ENCODE peak calls at places on chromosomes 12 and 14, in ten cellular contexts. N is upper lobe of right lung; J is GM23248; S is CD8-positive, alpha-beta T cell; K is left ventricle myocardium inferior; E is foreskin keratinocyte; X is A549; P is Peyer's patch; T is right atrium auricular region; W is lower lobe of right lung. U is an unnamed sample.
A peak's percentile ranks its signal among the peaks of the same experiment; 100 is the strongest.

GRCh38 chr12:13228579-13228978 is 32.1 kb downstream of the EMP1 start:
- DNase-seq in N (no peak), J (no peak), S (no peak), K (no peak), E (no peak), X (no peak), P (no peak), T (no peak), W (no peak), U (no peak)

GRCh38 chr12:21528953-21529352 is 2.9 kb downstream of the SPX start:
- DNase-seq in N (no peak), J (no peak), S (no peak), K (no peak), E (no peak), X (no peak), P (no peak), T (no peak), W (no peak), U (no peak)

GRCh38 chr12:54000774-54001114 is 783 bp downstream of the HOXC9 start:
- DNase-seq in N (no peak), J (no peak), S (no peak), K (no peak), E (no peak), X (no peak), P (no peak), T (no peak), W (no peak), U (no peak)

GRCh38 chr14:32028599-32028998 is 48.5 kb upstream of the ARHGAP5 start:
- DNase-seq in N (no peak), J (peak; percentile 33), S (no peak), K (no peak), E (peak; percentile 85), X (no peak), P (no peak), T (no peak), W (no peak), U (no peak)

GRCh38 chr14:103067231-103067954 is 10.0 kb upstream of the CDC42BPB start:
- DNase-seq in N (no peak), J (peak; percentile 83), S (no peak), K (no peak), E (peak; percentile 77), X (peak; percentile 79), P (peak; percentile 73), T (peak; percentile 76), W (no peak), U (no peak)

GRCh38 chr14:29354446-29354845 is 573.2 kb downstream of the PRKD1 start:
- DNase-seq in N (no peak), J (peak; percentile 34), S (no peak), K (no peak), E (no peak), X (no peak), P (no peak), T (no peak), W (no peak), U (no peak)

GRCh38 chr12:132218915-132219314 is 74.7 kb downstream of the NOC4L start:
- DNase-seq in N (peak; percentile 53), J (no peak), S (no peak), K (no peak), E (no peak), X (peak; percentile 51), P (no peak), T (no peak), W (no peak), U (peak; percentile 57)

GRCh38 chr12:113113397-113113796 is 22.2 kb downstream of the RASAL1 start:
- DNase-seq in N (no peak), J (no peak), S (no peak), K (no peak), E (no peak), X (no peak), P (no peak), T (no peak), W (no peak), U (no peak)

GRCh38 chr12:74770552-74770951 is 232.9 kb downstream of the ATXN7L3B start:
- DNase-seq in N (no peak), J (no peak), S (no peak), K (no peak), E (no peak), X (no peak), P (no peak), T (no peak), W (no peak), U (no peak)

DNA sequence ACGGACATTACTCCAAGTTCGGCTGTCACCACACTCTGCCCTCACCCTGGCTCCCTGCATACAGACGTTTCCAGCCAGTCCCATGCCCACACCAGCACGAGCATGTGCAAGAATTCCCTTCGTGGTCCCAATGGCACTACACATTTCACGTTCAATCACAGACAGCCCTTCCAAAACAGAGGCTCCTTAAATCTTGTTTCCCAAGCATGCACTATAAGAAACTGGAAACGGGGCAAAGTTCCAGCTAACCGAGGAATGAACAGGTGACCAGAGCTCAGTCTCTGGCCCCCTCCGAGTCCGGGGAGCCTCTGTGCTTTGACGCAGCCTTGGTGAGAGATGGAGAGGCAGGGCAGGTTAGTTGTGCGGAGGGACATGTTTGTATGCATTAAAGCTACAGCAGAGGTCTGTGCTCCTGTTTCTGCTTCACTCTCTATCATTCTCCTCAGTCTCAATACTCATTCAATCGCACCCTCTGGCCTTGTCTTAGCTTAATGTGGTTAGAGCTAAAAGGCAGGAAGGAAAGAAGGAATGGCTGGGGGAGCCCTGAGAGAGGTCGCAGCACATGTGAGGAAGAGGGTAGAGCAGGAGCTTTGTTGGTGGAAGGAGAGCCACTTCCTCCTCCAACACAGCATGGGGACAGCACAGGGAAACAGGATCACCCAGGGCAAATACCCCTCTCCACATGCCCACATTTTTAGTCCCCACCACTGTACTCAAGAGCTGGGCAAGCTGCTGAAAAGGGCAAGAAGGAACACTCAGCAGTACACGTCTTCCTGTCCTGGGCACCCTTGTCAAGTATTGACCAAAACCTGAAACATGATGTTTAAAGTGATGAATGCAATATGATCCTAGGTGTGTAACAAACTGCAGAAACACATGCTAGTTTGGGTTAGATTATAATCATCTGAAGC is 12.2 kb upstream of the SELPLG start:
- DNase-seq in N (no peak), J (no peak), S (no peak), K (no peak), E (no peak), X (no peak), P (no peak), T (no peak), W (no peak), U (no peak)
- H3K4me1 ChIP-seq in N (peaks cover 55% of the 10 kb centered on the region), J (peaks cover 81% of the 10 kb centered on the region), S (peaks cover 26% of the 10 kb centered on the region), K (peaks cover 89% of the 10 kb centered on the region), E (peaks cover 4% of the 10 kb centered on the region), X (peaks cover 42% of the 10 kb centered on the region), P (peaks cover 3% of the 10 kb centered on the region), T (no peaks in the 10 kb centered on the region), W (peaks cover 69% of the 10 kb centered on the region), U (no peaks in the 10 kb centered on the region)

DNA sequence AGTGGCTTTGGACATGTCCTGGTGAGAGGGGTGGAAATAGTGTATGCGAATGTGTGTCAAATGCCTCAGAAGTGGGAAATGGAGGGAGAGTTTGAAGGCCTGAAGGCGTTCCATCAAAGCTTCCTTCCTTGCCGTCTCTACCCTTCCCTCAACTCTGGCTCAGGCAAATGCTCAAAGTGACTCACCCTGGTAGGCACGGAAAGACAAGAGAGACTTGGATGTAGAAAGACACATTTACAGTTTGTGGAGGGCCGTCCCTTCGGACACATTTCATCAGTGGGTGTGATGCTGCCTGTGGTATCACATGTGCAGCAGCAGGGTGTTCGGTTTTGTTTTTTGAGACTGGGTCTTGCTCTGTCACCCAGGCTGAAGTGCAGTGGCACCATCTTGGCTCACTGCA is 36.8 kb downstream of the CHST11 start:
- DNase-seq in N (no peak), J (peak; percentile 50), S (no peak), K (no peak), E (no peak), X (no peak), P (no peak), T (no peak), W (no peak), U (no peak)
- H3K4me1 ChIP-seq in N (peaks cover 35% of the 10 kb centered on the region), J (peaks cover 6% of the 10 kb centered on the region), S (peaks cover 62% of the 10 kb centered on the region), K (peaks cover 21% of the 10 kb centered on the region), E (no peaks in the 10 kb centered on the region), X (no peaks in the 10 kb centered on the region), P (peaks cover 19% of the 10 kb centered on the region), T (no peaks in the 10 kb centered on the region), W (peaks cover 50% of the 10 kb centered on the region), U (peaks cover 77% of the 10 kb centered on the region)

GRCh38 chr14:100313464-100314230 is 7.4 kb upstream of the SLC25A29 start:
- DNase-seq in N (no peak), J (no peak), S (no peak), K (no peak), E (no peak), X (no peak), P (no peak), T (no peak), W (no peak), U (no peak)
- H3K4me1 ChIP-seq in N (peaks cover 3% of the 10 kb centered on the region), J (no peaks in the 10 kb centered on the region), S (peaks cover 8% of the 10 kb centered on the region), K (peaks cover 43% of the 10 kb centered on the region), E (peaks cover 6% of the 10 kb centered on the region), X (peaks cover 4% of the 10 kb centered on the region), P (peaks cover 10% of the 10 kb centered on the region), T (no peaks in the 10 kb centered on the region), W (peaks cover 44% of the 10 kb centered on the region), U (no peaks in the 10 kb centered on the region)

GRCh38 chr14:76491172-76491930 is 115.4 kb downstream of the ESRRB start:
- DNase-seq in N (no peak), J (no peak), S (no peak), K (no peak), E (no peak), X (no peak), P (no peak), T (no peak), W (no peak), U (no peak)
- H3K4me1 ChIP-seq in N (no peaks in the 10 kb centered on the region), J (no peaks in the 10 kb centered on the region), S (no peaks in the 10 kb centered on the region), K (no peaks in the 10 kb centered on the region), E (no peaks in the 10 kb centered on the region), X (no peaks in the 10 kb centered on the region), P (no peaks in the 10 kb centered on the region), T (no peaks in the 10 kb centered on the region), W (no peaks in the 10 kb centered on the region), U (no peaks in the 10 kb centered on the region)

DNA sequence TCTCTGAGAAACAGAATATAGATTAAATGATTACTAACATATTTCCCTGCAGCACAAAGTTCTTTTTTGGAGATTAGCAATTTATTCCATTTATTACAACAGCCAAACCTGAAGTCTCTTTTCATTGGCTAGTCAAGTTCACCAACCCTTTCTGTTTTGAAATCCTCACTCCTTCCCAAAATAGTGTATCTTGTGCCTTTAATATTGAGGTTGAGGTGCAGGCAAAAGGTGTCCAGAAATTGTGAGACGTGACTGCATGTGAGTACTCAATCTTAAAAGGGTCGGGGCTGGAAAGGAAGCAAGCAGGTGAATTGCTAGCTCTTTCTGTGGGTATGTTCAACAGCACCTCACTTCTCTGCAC is 11.1 kb upstream of the FOXN3 start:
- DNase-seq in N (no peak), J (no peak), S (no peak), K (no peak), E (no peak), X (no peak), P (no peak), T (no peak), W (no peak), U (no peak)
- H3K4me1 ChIP-seq in N (peaks cover 19% of the 10 kb centered on the region), J (peaks cover 57% of the 10 kb centered on the region), S (peaks cover 35% of the 10 kb centered on the region), K (peaks cover 58% of the 10 kb centered on the region), E (peaks cover 38% of the 10 kb centered on the region), X (no peaks in the 10 kb centered on the region), P (peaks cover 44% of the 10 kb centered on the region), T (no peaks in the 10 kb centered on the region), W (peaks cover 65% of the 10 kb centered on the region), U (peaks cover 30% of the 10 kb centered on the region)